ENCODE peak calls at places on chromosomes 7 and 10, in seven cellular contexts. One of them, this sample, is unnamed.

GRCh38 chr7:50650057-50650664 is 85.0 kb upstream of the DDC start:
- DNase-seq in sigmoid colon: no peak
- DNase-seq in A549: no peak
- DNase-seq in cardiac fibroblast: no peak
- DNase-seq in ovary: no peak
- DNase-seq in BJ: no peak
- DNase-seq in B cell: no peak
- DNase-seq in this sample: no peak

GRCh38 chr10:23200997-23201652 is 9.0 kb downstream of the PTF1A start:
- DNase-seq in B cell: no peak
- DNase-seq in BJ: no peak
- DNase-seq in sigmoid colon: no peak
- DNase-seq in ovary: no peak
- DNase-seq in A549: no peak
- DNase-seq in cardiac fibroblast: no peak
- DNase-seq in this sample: no peak

GRCh38 chr7:132225216-132226030 is 350.8 kb downstream of the PLXNA4 start:
- DNase-seq in sigmoid colon: no peak
- DNase-seq in BJ: no peak
- DNase-seq in ovary: no peak
- DNase-seq in cardiac fibroblast: no peak
- DNase-seq in B cell: no peak
- DNase-seq in A549: peak
- DNase-seq in this sample: no peak

GRCh38 chr10:71266147-71266917 is 52.7 kb upstream of the SLC29A3 start:
- DNase-seq in cardiac fibroblast: peak
- DNase-seq in sigmoid colon: peak
- DNase-seq in B cell: no peak
- DNase-seq in ovary: peak
- DNase-seq in BJ: no peak
- DNase-seq in A549: no peak
- DNase-seq in this sample: peak

GRCh38 chr7:111499027-111499426 is 63.3 kb downstream of the IMMP2L start:
- DNase-seq in BJ: no peak
- DNase-seq in cardiac fibroblast: peak
- DNase-seq in B cell: no peak
- DNase-seq in ovary: no peak
- DNase-seq in sigmoid colon: no peak
- DNase-seq in A549: peak
- DNase-seq in this sample: peak

GRCh38 chr10:112475565-112476233 is 28.7 kb downstream of the VTI1A start:
- DNase-seq in sigmoid colon: no peak
- DNase-seq in ovary: no peak
- DNase-seq in B cell: no peak
- DNase-seq in A549: no peak
- DNase-seq in cardiac fibroblast: peak
- DNase-seq in BJ: no peak
- DNase-seq in this sample: no peak

GRCh38 chr7:80373431-80374032 is 138.3 kb downstream of the GNAT3 start:
- DNase-seq in A549: no peak
- DNase-seq in cardiac fibroblast: no peak
- DNase-seq in sigmoid colon: no peak
- DNase-seq in BJ: no peak
- DNase-seq in B cell: no peak
- DNase-seq in ovary: no peak
- DNase-seq in this sample: no peak

GRCh38 chr10:8539056-8539455 is 484.6 kb downstream of the GATA3 start:
- DNase-seq in cardiac fibroblast: no peak
- DNase-seq in sigmoid colon: no peak
- DNase-seq in ovary: no peak
- DNase-seq in BJ: no peak
- DNase-seq in B cell: no peak
- DNase-seq in A549: no peak
- DNase-seq in this sample: peak

GRCh38 chr7:25792586-25792985 is 359.4 kb upstream of the NFE2L3 start:
- DNase-seq in ovary: no peak
- DNase-seq in A549: no peak
- DNase-seq in BJ: no peak
- DNase-seq in cardiac fibroblast: no peak
- DNase-seq in B cell: no peak
- DNase-seq in sigmoid colon: no peak
- DNase-seq in this sample: no peak

GRCh38 chr10:34213805-34214197 is 601.3 kb downstream of the PARD3 start:
- DNase-seq in sigmoid colon: no peak
- DNase-seq in cardiac fibroblast: no peak
- DNase-seq in ovary: no peak
- DNase-seq in A549: no peak
- DNase-seq in BJ: no peak
- DNase-seq in B cell: no peak
- DNase-seq in this sample: no peak

GRCh38 chr7:95578299-95578855 is 17.9 kb downstream of the PDK4 start:
- DNase-seq in ovary: no peak
- DNase-seq in BJ: no peak
- DNase-seq in B cell: no peak
- DNase-seq in A549: no peak
- DNase-seq in cardiac fibroblast: no peak
- DNase-seq in sigmoid colon: no peak
- DNase-seq in this sample: no peak

GRCh38 chr10:122490786-122491680 is 29.7 kb downstream of the HTRA1 start:
- DNase-seq in BJ: no peak
- DNase-seq in cardiac fibroblast: peak
- DNase-seq in A549: no peak
- DNase-seq in B cell: no peak
- DNase-seq in sigmoid colon: peak
- DNase-seq in ovary: peak
- DNase-seq in this sample: peak

GRCh38 chr10:88028654-88029053 is 165.2 kb downstream of the PTEN start:
- DNase-seq in A549: no peak
- DNase-seq in sigmoid colon: no peak
- DNase-seq in BJ: no peak
- DNase-seq in B cell: no peak
- DNase-seq in ovary: no peak
- DNase-seq in cardiac fibroblast: no peak
- DNase-seq in this sample: no peak

GRCh38 chr7:32958046-32959025 is 1.1 kb downstream of the FKBP9 start:
- DNase-seq in B cell: no peak
- DNase-seq in ovary: no peak
- DNase-seq in cardiac fibroblast: peak
- DNase-seq in A549: no peak
- DNase-seq in BJ: no peak
- DNase-seq in sigmoid colon: peak
- DNase-seq in this sample: peak

GRCh38 chr10:14535497-14536199 is 204.9 kb upstream of the FRMD4A start:
- DNase-seq in ovary: no peak
- DNase-seq in BJ: no peak
- DNase-seq in B cell: no peak
- DNase-seq in sigmoid colon: no peak
- DNase-seq in cardiac fibroblast: no peak
- DNase-seq in A549: no peak
- DNase-seq in this sample: no peak

GRCh38 chr7:8436965-8437364 is 3.6 kb downstream of the NXPH1 start:
- DNase-seq in ovary: no peak
- DNase-seq in cardiac fibroblast: peak
- DNase-seq in sigmoid colon: no peak
- DNase-seq in B cell: no peak
- DNase-seq in A549: peak
- DNase-seq in BJ: no peak
- DNase-seq in this sample: peak

DNA sequence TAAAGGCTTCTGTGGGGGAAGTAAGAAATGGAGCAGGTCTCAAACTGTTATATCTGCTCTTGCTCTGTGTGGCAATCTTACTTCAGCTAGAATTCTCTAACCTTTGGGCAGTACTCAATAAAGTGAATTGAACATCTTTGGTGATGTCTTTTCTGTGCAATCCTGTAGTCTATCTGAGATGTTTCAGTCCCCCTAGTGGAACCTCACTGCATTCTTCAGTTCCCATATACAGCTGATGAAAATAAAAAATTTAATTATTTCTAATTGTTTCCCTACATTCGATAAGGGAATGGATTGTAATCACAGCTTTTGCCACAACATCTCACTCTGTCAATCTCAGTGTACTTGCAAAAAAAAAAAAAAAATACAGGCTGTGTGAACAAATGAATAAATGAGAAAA is 522.6 kb downstream of the DNAJB9 start:
- DNase-seq in sigmoid colon: no peak
- DNase-seq in cardiac fibroblast: no peak
- DNase-seq in ovary: no peak
- DNase-seq in BJ: no peak
- DNase-seq in A549: no peak
- DNase-seq in B cell: no peak
- DNase-seq in this sample: no peak
- TF ChIP-seq CTCF in sigmoid colon: no peak
- TF ChIP-seq CTCF in cardiac fibroblast: no peak
- TF ChIP-seq CTCF in ovary: no peak
- TF ChIP-seq CTCF in BJ: no peak
- TF ChIP-seq CTCF in A549: no peak
- TF ChIP-seq CTCF in B cell: no peak
- TF ChIP-seq CTCF in this sample: no peak

DNA sequence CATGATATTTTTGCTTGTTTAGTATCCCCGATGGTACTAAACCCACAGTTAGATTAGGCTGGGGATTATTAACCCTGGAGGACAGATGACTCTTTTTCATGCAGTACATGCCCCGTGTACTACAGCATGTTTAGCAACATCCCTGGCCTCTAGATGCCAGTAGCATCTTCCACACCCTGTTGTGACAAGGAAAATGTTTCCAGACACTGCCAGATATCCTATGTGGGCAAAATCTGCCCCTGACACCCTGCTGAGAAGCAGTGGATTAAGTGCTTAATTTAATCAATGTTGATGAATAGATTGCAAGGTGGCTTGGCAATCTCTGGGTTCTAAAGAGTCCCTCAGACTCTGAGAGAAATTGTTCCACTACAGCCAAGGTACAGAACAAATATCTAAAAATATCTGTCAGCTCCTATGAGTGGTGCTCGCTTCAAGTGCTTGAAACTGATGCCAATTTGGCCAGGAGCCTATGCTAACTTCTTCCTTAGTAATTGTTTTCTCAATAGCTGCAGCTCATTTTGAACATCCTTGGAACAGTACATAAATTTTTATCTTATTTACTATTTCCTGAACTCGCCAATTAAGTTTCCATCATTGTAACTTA is 247.0 kb downstream of the SORCS1 start:
- DNase-seq in B cell: no peak
- DNase-seq in ovary: no peak
- DNase-seq in BJ: no peak
- DNase-seq in A549: no peak
- DNase-seq in sigmoid colon: peak
- DNase-seq in cardiac fibroblast: no peak
- DNase-seq in this sample: no peak
- TF ChIP-seq CTCF in B cell: no peak
- TF ChIP-seq CTCF in ovary: no peak
- TF ChIP-seq CTCF in BJ: no peak
- TF ChIP-seq CTCF in A549: no peak
- TF ChIP-seq CTCF in sigmoid colon: no peak
- TF ChIP-seq CTCF in cardiac fibroblast: no peak
- TF ChIP-seq CTCF in this sample: no peak

DNA sequence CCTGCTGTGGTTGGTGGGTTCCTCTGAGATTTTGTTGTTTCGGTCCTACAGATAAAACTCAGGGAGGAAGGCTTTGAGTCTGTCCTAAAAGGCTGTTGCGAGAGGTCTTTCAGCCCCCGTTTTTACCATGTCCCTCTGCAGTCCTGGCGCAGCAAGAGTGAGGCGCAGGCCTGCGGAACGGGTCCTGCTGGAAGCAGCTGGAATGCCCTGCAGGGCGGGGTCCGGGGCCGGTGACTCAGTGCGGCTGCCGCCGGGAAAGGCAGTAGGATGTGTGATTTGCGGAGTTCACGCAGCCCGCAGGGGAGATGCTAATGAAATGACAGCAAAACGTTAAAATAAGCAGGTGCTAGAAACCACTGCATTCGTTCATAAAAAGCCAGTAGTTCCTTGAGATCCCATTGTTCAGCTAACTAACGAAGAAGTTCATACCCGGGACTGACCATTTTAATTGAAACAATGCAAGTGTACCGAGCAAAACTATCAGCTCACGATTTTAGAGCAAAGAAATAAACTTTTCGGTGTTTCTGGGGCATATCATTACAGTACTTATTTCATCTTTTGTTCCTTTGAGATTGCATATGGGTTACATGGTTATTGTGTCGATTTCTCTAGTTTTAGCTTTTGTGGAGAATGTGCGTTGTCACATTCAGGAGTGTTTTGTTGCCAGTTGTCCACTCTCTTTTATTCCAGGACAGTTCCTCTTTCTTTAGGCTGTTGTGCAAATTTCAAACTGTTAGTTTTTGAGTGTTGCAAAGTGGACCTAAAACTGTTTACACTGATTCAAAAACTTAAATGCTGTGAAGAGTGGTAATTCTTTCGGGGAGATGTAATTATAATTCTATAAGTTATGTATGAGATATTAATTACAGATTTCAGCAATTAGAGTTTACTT is 783 bp downstream of the ANLN start:
- DNase-seq in ovary: peak
- DNase-seq in cardiac fibroblast: peak
- DNase-seq in B cell: no peak
- DNase-seq in sigmoid colon: peak
- DNase-seq in A549: peak
- DNase-seq in BJ: peak
- DNase-seq in this sample: peak
- TF ChIP-seq CTCF in ovary: no peak
- TF ChIP-seq CTCF in cardiac fibroblast: peak
- TF ChIP-seq CTCF in B cell: no peak
- TF ChIP-seq CTCF in sigmoid colon: no peak
- TF ChIP-seq CTCF in A549: no peak
- TF ChIP-seq CTCF in BJ: peak
- TF ChIP-seq CTCF in this sample: no peak

GRCh38 chr10:105691811-105692210 is 1050.7 kb downstream of the SORCS3 start:
- DNase-seq in ovary: no peak
- DNase-seq in BJ: no peak
- DNase-seq in A549: no peak
- DNase-seq in sigmoid colon: no peak
- DNase-seq in cardiac fibroblast: no peak
- DNase-seq in B cell: no peak
- DNase-seq in this sample: no peak
- TF ChIP-seq CTCF in ovary: no peak
- TF ChIP-seq CTCF in BJ: peak
- TF ChIP-seq CTCF in A549: no peak
- TF ChIP-seq CTCF in sigmoid colon: no peak
- TF ChIP-seq CTCF in cardiac fibroblast: no peak
- TF ChIP-seq CTCF in B cell: no peak
- TF ChIP-seq CTCF in this sample: no peak

DNA sequence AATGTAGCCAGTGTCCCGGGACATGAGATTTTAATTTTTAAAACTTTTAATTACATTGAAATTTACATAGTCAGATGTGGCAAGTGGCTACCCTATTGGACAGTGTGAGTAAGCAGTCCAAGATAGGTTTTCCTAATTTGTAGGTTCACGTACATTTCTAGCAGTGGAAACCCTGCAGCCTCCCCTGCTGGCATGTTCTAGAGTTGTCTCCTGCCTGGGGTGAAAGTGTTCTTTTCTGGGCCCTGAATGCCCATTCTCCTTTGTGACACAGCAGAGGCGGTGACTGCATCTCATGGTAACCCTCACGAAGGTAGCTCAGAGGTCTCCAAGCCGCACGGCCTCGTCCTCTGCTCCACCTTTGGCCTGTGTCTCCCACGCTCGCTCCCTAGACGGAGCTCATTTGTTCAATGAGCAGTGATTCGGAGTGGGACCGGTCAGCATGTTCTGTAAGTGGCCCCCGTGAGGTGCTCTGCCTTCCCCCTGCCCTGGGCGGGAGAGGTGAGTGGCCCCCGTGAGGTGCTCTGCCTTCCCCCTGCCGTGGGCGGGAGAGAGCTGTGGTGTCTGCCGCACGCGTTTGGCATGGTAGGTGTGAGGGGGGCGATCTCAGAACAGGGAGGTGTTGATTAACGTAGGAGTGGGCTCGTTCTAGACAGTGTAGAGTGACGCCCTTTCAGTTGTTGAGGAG is 18.0 kb downstream of the WDR37 start:
- DNase-seq in B cell: no peak
- DNase-seq in A549: no peak
- DNase-seq in ovary: no peak
- DNase-seq in BJ: no peak
- DNase-seq in cardiac fibroblast: no peak
- DNase-seq in sigmoid colon: no peak
- DNase-seq in this sample: no peak
- TF ChIP-seq CTCF in B cell: no peak
- TF ChIP-seq CTCF in A549: no peak
- TF ChIP-seq CTCF in ovary: no peak
- TF ChIP-seq CTCF in BJ: no peak
- TF ChIP-seq CTCF in cardiac fibroblast: no peak
- TF ChIP-seq CTCF in sigmoid colon: no peak
- TF ChIP-seq CTCF in this sample: no peak

This sample was measured in RWPE1.